ENCODE peak calls at places on chromosomes 16 and 17, in four cellular contexts. W is T-helper 9 cell, S is heart left ventricle, P is GM06990. M is an unnamed sample.

GRCh38 chr17:76378548-76379274 is 5.7 kb upstream of the SPHK1 start:
- DNase-seq in W (no peak), S (no peak), P (no peak), M (no peak)

GRCh38 chr17:40550608-40551007 is 14.7 kb downstream of the CCR7 start:
- DNase-seq in W (no peak), S (peak), P (no peak), M (no peak)

GRCh38 chr17:44258811-44259351 is 9.1 kb downstream of the SLC4A1 start:
- DNase-seq in W (no peak), S (no peak), P (no peak), M (no peak)

GRCh38 chr16:1066584-1067172 is 5.9 kb upstream of the SSTR5 start:
- DNase-seq in W (no peak), S (no peak), P (no peak), M (no peak)

GRCh38 chr16:30780549-30780948 is 6.5 kb downstream of the ZNF629 start:
- DNase-seq in W (no peak), S (no peak), P (no peak), M (no peak)

GRCh38 chr17:82349287-82349701 is 9.8 kb upstream of the TEX19 start:
- DNase-seq in W (no peak), S (no peak), P (no peak), M (no peak)

GRCh38 chr16:13634921-13635320 is 285.0 kb upstream of the ERCC4 start:
- DNase-seq in W (no peak), S (no peak), P (no peak), M (no peak)

GRCh38 chr17:76713765-76714164 is 3.0 kb upstream of the MXRA7 start:
- DNase-seq in W (no peak), S (no peak), P (no peak), M (no peak)

GRCh38 chr17:67377727-67378443 is 804 bp downstream of the PITPNC1 start:
- DNase-seq in W (peak), S (peak), P (peak), M (peak)

GRCh38 chr17:1697681-1698080 is 12.5 kb downstream of the TLCD2 start:
- DNase-seq in W (no peak), S (no peak), P (no peak), M (no peak)

GRCh38 chr16:72434159-72434558 is 262.2 kb upstream of the PMFBP1 start:
- DNase-seq in W (no peak), S (no peak), P (no peak), M (no peak)

GRCh38 chr16:89096768-89097527 is 3.3 kb downstream of the ACSF3 start:
- DNase-seq in W (peak), S (no peak), P (no peak), M (no peak)

GRCh38 chr17:50425682-50426471 is at the start of gene ACSF2:
- DNase-seq in W (peak), S (peak), P (peak), M (peak)